ENCODE peak calls at places on chromosome 21, in ten cellular contexts. J, A, Y, U, G, E, P, T, B and R are unnamed samples.
A peak's percentile ranks its signal among the peaks of the same experiment; 100 is the strongest.

GRCh38 chr21:34989337-34990151 is 59.6 kb downstream of the RUNX1 start:
- DNase-seq in T (no peak), Y (no peak), G (no peak), B (no peak), P (no peak), J (no peak), E (peak; percentile 66), A (no peak), U (no peak), R (no peak)

GRCh38 chr21:14303731-14304488 is 79.0 kb downstream of the HSPA13 start:
- DNase-seq in J (no peak), U (no peak), G (no peak), B (no peak), E (no peak), A (no peak), T (no peak), Y (no peak), P (no peak), R (no peak)

GRCh38 chr21:27954806-27955205 is 987.9 kb upstream of the ADAMTS5 start:
- DNase-seq in U (peak; percentile 83), B (no peak), Y (no peak), T (no peak), J (no peak), A (no peak), G (no peak), P (no peak), E (no peak), R (no peak)

GRCh38 chr21:44793269-44794030 is 8.2 kb downstream of the UBE2G2 start:
- DNase-seq in Y (peak; percentile 71), T (peak; percentile 72), U (peak; percentile 62), B (peak; percentile 53), J (no peak), G (no peak), E (peak; percentile 21), A (no peak), P (peak; percentile 38), R (no peak)

GRCh38 chr21:17925900-17926299 is 106.7 kb upstream of the C21orf91 start:
- DNase-seq in E (no peak), G (no peak), J (peak; percentile 34), P (peak; percentile 61), U (no peak), Y (no peak), B (no peak), A (no peak), T (peak; percentile 32), R (no peak)

GRCh38 chr21:44379991-44380865 is 26.8 kb downstream of the TRPM2 start:
- DNase-seq in G (no peak), A (no peak), Y (no peak), E (no peak), B (no peak), T (no peak), U (no peak), P (no peak), J (no peak), R (no peak)

GRCh38 chr21:43335119-43335518 is 91.8 kb downstream of the SIK1 start:
- DNase-seq in B (no peak), J (no peak), A (no peak), E (no peak), Y (no peak), G (no peak), U (no peak), P (no peak), T (no peak), R (no peak)

GRCh38 chr21:39576518-39577128 is 36.1 kb upstream of the B3GALT5 start:
- DNase-seq in B (no peak), U (no peak), P (no peak), Y (no peak), A (no peak), G (no peak), E (no peak), J (no peak), T (no peak), R (no peak)

GRCh38 chr21:45768011-45768740 is 124.7 kb downstream of the PCBP3 start:
- DNase-seq in A (no peak), J (no peak), T (peak; percentile 54), Y (no peak), U (no peak), E (peak; percentile 56), P (no peak), G (no peak), B (no peak), R (no peak)

GRCh38 chr21:42493109-42494060 is 2.6 kb downstream of the RSPH1 start:
- DNase-seq in G (no peak), T (no peak), Y (no peak), P (no peak), U (no peak), J (no peak), E (no peak), A (no peak), B (no peak), R (no peak)

GRCh38 chr21:37130971-37131370 is 57.9 kb downstream of the TTC3 start:
- DNase-seq in P (no peak), T (peak; percentile 53), G (no peak), E (no peak), J (no peak), A (no peak), B (no peak), U (peak; percentile 37), Y (no peak), R (no peak)

GRCh38 chr21:43211085-43212071 is 42.6 kb downstream of the CRYAA start:
- DNase-seq in J (no peak), Y (peak; percentile 82), G (no peak), U (peak; percentile 3), E (no peak), T (no peak), A (no peak), P (no peak), B (peak; percentile 69), R (no peak)

GRCh38 chr21:27715131-27715530 is 748.2 kb upstream of the ADAMTS5 start:
- DNase-seq in U (no peak), A (no peak), B (no peak), Y (no peak), T (no peak), G (no peak), P (no peak), E (no peak), J (no peak), R (no peak)

GRCh38 chr21:34520769-34521508 is 8.9 kb upstream of the KCNE1 start:
- DNase-seq in B (no peak), P (no peak), A (no peak), U (no peak), G (no peak), Y (peak; percentile 69), J (no peak), T (no peak), E (no peak), R (no peak)

GRCh38 chr21:17513214-17514123 is 626 bp downstream of the CXADR start:
- DNase-seq in T (peak; percentile 39), Y (peak; percentile 55), B (no peak), G (no peak), P (no peak), A (no peak), E (no peak), J (peak; percentile 76), U (no peak), R (no peak)